ENCODE peak calls at places on chromosomes 7 and 10, in six cellular contexts. One of them, this sample, is unnamed.

GRCh38 chr7:47937065-47937687 is 11.1 kb downstream of the PKD1L1 start:
- DNase-seq in choroid plexus epithelial cell: peak; percentile 51
- DNase-seq in CD4-positive, alpha-beta T cell: no peak
- DNase-seq in heart right ventricle: no peak
- DNase-seq in AG10803: no peak
- DNase-seq in IMR-90: no peak
- DNase-seq in this sample: peak; percentile 90

GRCh38 chr7:44247868-44248651 is 47.3 kb downstream of the YKT6 start:
- DNase-seq in choroid plexus epithelial cell: no peak
- DNase-seq in CD4-positive, alpha-beta T cell: no peak
- DNase-seq in heart right ventricle: no peak
- DNase-seq in AG10803: no peak
- DNase-seq in IMR-90: no peak
- DNase-seq in this sample: no peak

GRCh38 chr10:29496341-29497162 is 138.2 kb downstream of the SVIL start:
- DNase-seq in choroid plexus epithelial cell: peak; percentile 76
- DNase-seq in CD4-positive, alpha-beta T cell: peak; percentile 66
- DNase-seq in heart right ventricle: peak; percentile 82
- DNase-seq in AG10803: peak; percentile 56
- DNase-seq in IMR-90: peak; percentile 61
- DNase-seq in this sample: peak; percentile 64

GRCh38 chr7:98779800-98780199 is 90.0 kb downstream of the TMEM130 start:
- DNase-seq in choroid plexus epithelial cell: no peak
- DNase-seq in CD4-positive, alpha-beta T cell: no peak
- DNase-seq in heart right ventricle: no peak
- DNase-seq in AG10803: no peak
- DNase-seq in IMR-90: no peak
- DNase-seq in this sample: no peak

GRCh38 chr10:70267161-70267933 is 16.5 kb downstream of the NPFFR1 start:
- DNase-seq in choroid plexus epithelial cell: peak; percentile 87
- DNase-seq in CD4-positive, alpha-beta T cell: no peak
- DNase-seq in heart right ventricle: no peak
- DNase-seq in AG10803: peak; percentile 96
- DNase-seq in IMR-90: peak; percentile 98
- DNase-seq in this sample: no peak

GRCh38 chr10:46541735-46542566 is 14.5 kb downstream of the GPRIN2 start:
- DNase-seq in choroid plexus epithelial cell: no peak
- DNase-seq in CD4-positive, alpha-beta T cell: peak; percentile 27
- DNase-seq in heart right ventricle: no peak
- DNase-seq in AG10803: no peak
- DNase-seq in IMR-90: no peak
- DNase-seq in this sample: no peak

GRCh38 chr10:44925224-44925623 is 14.1 kb downstream of the TMEM72 start:
- DNase-seq in choroid plexus epithelial cell: peak; percentile 45
- DNase-seq in CD4-positive, alpha-beta T cell: no peak
- DNase-seq in heart right ventricle: no peak
- DNase-seq in AG10803: no peak
- DNase-seq in IMR-90: peak; percentile 6
- DNase-seq in this sample: no peak

GRCh38 chr10:103451091-103451801 is 924 bp downstream of the CALHM2 start:
- DNase-seq in choroid plexus epithelial cell: peak; percentile 17
- DNase-seq in CD4-positive, alpha-beta T cell: peak; percentile 63
- DNase-seq in heart right ventricle: peak; percentile 80
- DNase-seq in AG10803: peak; percentile 65
- DNase-seq in IMR-90: no peak
- DNase-seq in this sample: peak; percentile 53

GRCh38 chr7:134766779-134767566 is 12.5 kb upstream of the CALD1 start:
- DNase-seq in choroid plexus epithelial cell: peak; percentile 86
- DNase-seq in CD4-positive, alpha-beta T cell: no peak
- DNase-seq in heart right ventricle: no peak
- DNase-seq in AG10803: peak; percentile 61
- DNase-seq in IMR-90: peak; percentile 57
- DNase-seq in this sample: peak; percentile 51

GRCh38 chr10:290026-290725 is 154.9 kb downstream of the ZMYND11 start:
- DNase-seq in choroid plexus epithelial cell: no peak
- DNase-seq in CD4-positive, alpha-beta T cell: no peak
- DNase-seq in heart right ventricle: no peak
- DNase-seq in AG10803: peak; percentile 91
- DNase-seq in IMR-90: no peak
- DNase-seq in this sample: no peak

GRCh38 chr10:64210211-64210610 is 689.0 kb downstream of the REEP3 start:
- DNase-seq in choroid plexus epithelial cell: no peak
- DNase-seq in CD4-positive, alpha-beta T cell: no peak
- DNase-seq in heart right ventricle: no peak
- DNase-seq in AG10803: no peak
- DNase-seq in IMR-90: no peak
- DNase-seq in this sample: no peak

GRCh38 chr10:113970641-113971040 is 73.0 kb upstream of the ADRB1 start:
- DNase-seq in choroid plexus epithelial cell: no peak
- DNase-seq in CD4-positive, alpha-beta T cell: no peak
- DNase-seq in heart right ventricle: no peak
- DNase-seq in AG10803: no peak
- DNase-seq in IMR-90: no peak
- DNase-seq in this sample: no peak

GRCh38 chr7:149307775-149308501 is 45.9 kb downstream of the ZNF783 start:
- DNase-seq in choroid plexus epithelial cell: no peak
- DNase-seq in CD4-positive, alpha-beta T cell: no peak
- DNase-seq in heart right ventricle: no peak
- DNase-seq in AG10803: no peak
- DNase-seq in IMR-90: no peak
- DNase-seq in this sample: peak; percentile 2

GRCh38 chr7:149310990-149311573 is 49.1 kb downstream of the ZNF783 start:
- DNase-seq in choroid plexus epithelial cell: no peak
- DNase-seq in CD4-positive, alpha-beta T cell: no peak
- DNase-seq in heart right ventricle: no peak
- DNase-seq in AG10803: no peak
- DNase-seq in IMR-90: no peak
- DNase-seq in this sample: no peak

GRCh38 chr7:149313981-149314380 is 52.0 kb downstream of the ZNF783 start:
- DNase-seq in choroid plexus epithelial cell: no peak
- DNase-seq in CD4-positive, alpha-beta T cell: no peak
- DNase-seq in heart right ventricle: no peak
- DNase-seq in AG10803: no peak
- DNase-seq in IMR-90: no peak
- DNase-seq in this sample: no peak

GRCh38 chr7:149306854-149307253 is 44.9 kb downstream of the ZNF783 start:
- DNase-seq in choroid plexus epithelial cell: no peak
- DNase-seq in CD4-positive, alpha-beta T cell: no peak
- DNase-seq in heart right ventricle: no peak
- DNase-seq in AG10803: no peak
- DNase-seq in IMR-90: no peak
- DNase-seq in this sample: no peak

DNA sequence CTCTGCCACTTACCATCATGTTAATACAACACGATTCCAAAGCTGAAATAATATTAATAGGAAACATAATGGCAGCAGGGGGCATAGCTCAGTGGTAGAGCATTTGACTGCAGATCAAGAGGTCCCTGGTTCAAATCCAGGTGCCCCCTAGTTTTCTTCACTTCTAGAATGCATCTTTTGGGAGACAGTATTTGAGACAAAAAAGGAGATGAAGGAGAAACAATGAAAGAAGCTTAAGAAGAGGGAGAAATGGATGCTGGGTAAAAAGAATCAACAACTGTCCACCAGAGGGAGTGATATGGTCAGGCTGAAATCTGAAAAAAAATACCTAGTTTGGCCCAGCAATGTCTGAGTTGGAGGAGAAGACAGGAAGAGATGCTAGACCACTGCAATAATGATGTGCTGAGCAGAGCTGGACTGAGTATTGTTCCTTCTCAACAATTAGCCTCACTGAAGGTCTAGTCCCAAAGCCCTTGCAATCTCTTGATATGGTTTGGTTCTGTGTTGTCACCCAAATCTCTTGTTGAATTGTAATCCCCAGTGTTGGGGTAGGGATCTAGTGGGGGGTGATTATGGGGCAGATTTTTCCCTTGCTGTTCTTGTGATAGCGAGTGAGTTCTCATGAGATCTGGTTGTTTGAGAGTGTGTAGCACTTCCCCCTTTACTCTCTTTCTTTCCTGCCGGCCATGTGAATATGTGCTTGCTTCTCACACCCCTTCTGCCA is 48.3 kb downstream of the ZNF783 start:
- DNase-seq in choroid plexus epithelial cell: peak; percentile 91
- DNase-seq in CD4-positive, alpha-beta T cell: no peak
- DNase-seq in heart right ventricle: no peak
- DNase-seq in AG10803: peak; percentile 83
- DNase-seq in IMR-90: peak; percentile 87
- DNase-seq in this sample: peak; percentile 51
- TF ChIP-seq CTCF in choroid plexus epithelial cell: peak; percentile 73
- TF ChIP-seq CTCF in CD4-positive, alpha-beta T cell: peak; percentile 37
- TF ChIP-seq CTCF in heart right ventricle: peak; percentile 55
- TF ChIP-seq CTCF in AG10803: peak; percentile 72
- TF ChIP-seq CTCF in IMR-90: peak; percentile 76
- TF ChIP-seq CTCF in this sample: peak; percentile 31

DNA sequence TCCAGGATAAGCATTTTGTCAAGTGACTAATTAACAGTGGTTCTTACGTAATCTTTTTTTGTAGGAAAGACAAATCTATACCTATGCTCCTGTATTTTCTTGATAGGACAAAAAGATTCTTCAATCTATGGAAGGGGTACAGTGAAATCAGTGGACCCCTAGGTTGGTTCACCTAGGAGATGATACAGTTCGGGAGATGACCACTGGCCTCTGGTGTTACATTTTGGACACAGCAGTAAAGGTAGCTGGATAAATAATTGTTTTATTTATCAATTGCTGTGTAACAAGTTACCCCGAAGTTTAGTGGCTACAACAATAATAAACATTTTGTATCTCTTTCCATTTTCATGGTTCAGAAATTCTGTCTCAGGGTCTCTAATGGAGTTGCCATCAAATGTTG is 288.2 kb upstream of the MAGI2 start:
- DNase-seq in choroid plexus epithelial cell: peak; percentile 5
- DNase-seq in CD4-positive, alpha-beta T cell: no peak
- DNase-seq in heart right ventricle: no peak
- DNase-seq in AG10803: no peak
- DNase-seq in IMR-90: no peak
- DNase-seq in this sample: no peak
- TF ChIP-seq CTCF in choroid plexus epithelial cell: peak; percentile 48
- TF ChIP-seq CTCF in CD4-positive, alpha-beta T cell: no peak
- TF ChIP-seq CTCF in heart right ventricle: peak; percentile 28
- TF ChIP-seq CTCF in AG10803: peak; percentile 28
- TF ChIP-seq CTCF in IMR-90: peak; percentile 36
- TF ChIP-seq CTCF in this sample: no peak

GRCh38 chr7:127514499-127514898 is 70.9 kb downstream of the GCC1 start:
- DNase-seq in choroid plexus epithelial cell: peak; percentile 72
- DNase-seq in CD4-positive, alpha-beta T cell: no peak
- DNase-seq in heart right ventricle: no peak
- DNase-seq in AG10803: peak; percentile 53
- DNase-seq in IMR-90: peak; percentile 39
- DNase-seq in this sample: peak; percentile 32
- TF ChIP-seq CTCF in choroid plexus epithelial cell: peak; percentile 58
- TF ChIP-seq CTCF in CD4-positive, alpha-beta T cell: peak; percentile 60
- TF ChIP-seq CTCF in heart right ventricle: peak; percentile 36
- TF ChIP-seq CTCF in AG10803: peak; percentile 61
- TF ChIP-seq CTCF in IMR-90: peak; percentile 55
- TF ChIP-seq CTCF in this sample: peak; percentile 36

GRCh38 chr10:108779501-108779900 is 1143.8 kb downstream of the XPNPEP1 start:
- DNase-seq in choroid plexus epithelial cell: no peak
- DNase-seq in CD4-positive, alpha-beta T cell: no peak
- DNase-seq in heart right ventricle: no peak
- DNase-seq in AG10803: no peak
- DNase-seq in IMR-90: no peak
- DNase-seq in this sample: no peak
- TF ChIP-seq CTCF in choroid plexus epithelial cell: no peak
- TF ChIP-seq CTCF in CD4-positive, alpha-beta T cell: no peak
- TF ChIP-seq CTCF in heart right ventricle: no peak
- TF ChIP-seq CTCF in AG10803: no peak
- TF ChIP-seq CTCF in IMR-90: no peak
- TF ChIP-seq CTCF in this sample: no peak

DNA sequence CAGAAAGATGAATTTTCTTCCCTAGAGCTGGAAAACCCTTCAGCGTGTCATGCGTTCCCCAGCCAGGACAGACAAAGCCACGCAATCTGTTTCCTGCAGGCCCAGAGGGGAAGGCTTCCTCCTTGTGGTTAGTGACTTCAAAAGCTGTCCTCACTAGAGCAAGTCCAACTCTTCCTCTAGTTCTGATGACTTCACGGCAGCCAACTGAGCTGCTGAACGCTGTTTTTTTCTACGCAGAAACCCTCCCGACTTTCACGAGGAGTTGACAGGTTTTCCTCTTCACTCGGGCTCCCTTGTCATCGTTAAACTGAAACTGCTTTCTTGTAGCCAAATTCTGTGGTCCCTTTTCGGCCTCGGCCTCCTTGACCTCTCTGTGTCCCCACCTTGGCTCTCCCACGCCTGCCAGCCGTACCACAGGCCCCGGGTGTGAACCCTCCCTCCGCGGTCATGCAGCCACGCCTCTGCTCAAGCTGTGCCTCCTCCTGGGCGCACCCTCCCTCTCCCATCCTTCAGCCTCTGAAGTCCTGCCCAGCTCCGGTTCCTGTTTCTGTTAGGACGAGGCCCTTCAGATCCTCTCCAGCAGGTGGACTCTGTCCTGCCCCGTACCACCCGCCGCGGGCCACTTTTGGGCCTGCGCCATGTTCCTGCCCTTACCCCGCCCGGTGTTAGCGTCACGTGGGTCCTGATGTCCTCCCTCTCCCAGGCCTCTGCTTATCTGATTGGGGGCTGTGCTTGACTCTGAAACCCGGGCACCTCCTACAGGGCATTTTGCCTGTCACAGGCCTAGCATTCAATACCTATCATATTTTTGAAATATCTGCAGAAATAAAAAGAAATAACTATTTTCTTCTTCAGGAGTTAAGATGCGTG is 39.3 kb downstream of the CUX1 start:
- DNase-seq in choroid plexus epithelial cell: peak; percentile 77
- DNase-seq in CD4-positive, alpha-beta T cell: peak; percentile 74
- DNase-seq in heart right ventricle: peak; percentile 89
- DNase-seq in AG10803: peak; percentile 83
- DNase-seq in IMR-90: peak; percentile 88
- DNase-seq in this sample: peak; percentile 90
- TF ChIP-seq CTCF in choroid plexus epithelial cell: peak; percentile 40
- TF ChIP-seq CTCF in CD4-positive, alpha-beta T cell: peak; percentile 63
- TF ChIP-seq CTCF in heart right ventricle: peak; percentile 52
- TF ChIP-seq CTCF in AG10803: peak; percentile 41
- TF ChIP-seq CTCF in IMR-90: peak; percentile 33
- TF ChIP-seq CTCF in this sample: peak; percentile 14

DNA sequence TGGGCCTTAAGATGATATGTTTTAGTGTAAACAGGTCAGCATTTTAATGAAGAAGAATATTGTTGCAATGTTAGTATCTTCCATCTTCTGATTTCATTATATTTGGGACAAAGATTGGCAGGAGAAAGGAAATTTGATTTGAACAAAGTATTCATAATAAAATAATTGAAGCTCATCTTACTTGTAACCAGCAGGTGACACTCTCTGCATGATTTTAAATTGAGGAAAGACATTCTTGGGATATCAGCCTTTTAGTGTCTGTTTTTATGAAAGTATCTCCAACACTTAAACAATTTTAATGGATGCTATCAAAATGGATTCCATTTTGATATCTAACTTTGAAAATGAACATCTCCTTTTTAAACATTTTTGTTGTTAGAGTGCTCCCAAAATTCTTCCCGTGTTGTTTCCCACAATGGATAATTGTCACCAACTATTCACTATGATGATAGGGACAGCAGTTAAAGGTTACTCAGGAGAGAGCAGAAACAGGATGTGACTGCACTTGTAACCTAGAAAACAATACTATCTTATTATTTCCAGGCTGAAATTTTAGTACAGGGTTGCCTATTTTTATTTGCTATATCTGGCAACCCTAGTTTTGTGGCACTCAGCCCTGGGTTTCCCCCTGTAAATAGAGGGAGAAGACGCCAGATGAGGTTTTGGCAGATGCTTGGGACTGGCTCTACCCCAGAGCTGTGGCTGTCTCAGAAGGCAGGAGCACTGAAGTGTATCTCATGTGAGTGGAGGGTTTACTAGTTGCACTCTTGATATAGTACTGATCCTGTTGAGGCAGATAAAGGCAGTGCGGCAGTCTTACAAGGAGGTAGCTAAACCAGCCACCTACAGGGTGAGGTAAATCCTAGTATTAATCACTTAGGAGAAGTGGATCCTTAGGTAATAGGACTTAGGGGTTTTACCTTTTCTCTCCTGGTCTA is 31.0 kb upstream of the ABCB4 start:
- DNase-seq in choroid plexus epithelial cell: peak; percentile 54
- DNase-seq in CD4-positive, alpha-beta T cell: no peak
- DNase-seq in heart right ventricle: no peak
- DNase-seq in AG10803: peak; percentile 29
- DNase-seq in IMR-90: peak; percentile 43
- DNase-seq in this sample: no peak
- TF ChIP-seq CTCF in choroid plexus epithelial cell: peak; percentile 46
- TF ChIP-seq CTCF in CD4-positive, alpha-beta T cell: peak; percentile 16
- TF ChIP-seq CTCF in heart right ventricle: peak; percentile 42
- TF ChIP-seq CTCF in AG10803: peak; percentile 50
- TF ChIP-seq CTCF in IMR-90: peak; percentile 70
- TF ChIP-seq CTCF in this sample: peak; percentile 32

This sample was measured in GM10248.